ENCODE peak calls at places on chromosomes 4 and X, in seven cellular contexts. P is pancreas, S is brain microvascular endothelial cell, O is mammary epithelial cell, D is lower lobe of right lung, G is endodermal cell, T is stomach. I is an unnamed sample.

GRCh38 chr4:94453534-94453963 is 1.8 kb downstream of the PDLIM5 start:
- DNase-seq in P (no peak), S (no peak), O (no peak), D (no peak), G (no peak), T (no peak), I (no peak)

GRCh38 chr4:89152972-89153371 is 41.6 kb downstream of the TIGD2 start:
- DNase-seq in P (no peak), S (peak; percentile 51), O (no peak), D (no peak), G (peak; percentile 69), T (no peak), I (no peak)

GRCh38 chr4:1137850-1138249 is 24.5 kb upstream of the RNF212 start:
- DNase-seq in P (no peak), S (no peak), O (no peak), D (no peak), G (no peak), T (no peak), I (no peak)

GRCh38 chr4:164440196-164440595 is 313.7 kb upstream of the SMIM31 start:
- DNase-seq in P (no peak), S (peak; percentile 78), O (peak; percentile 88), D (no peak), G (no peak), T (no peak), I (no peak)

GRCh38 chrX:8034058-8034457 is 106.8 kb upstream of the PNPLA4 start:
- DNase-seq in P (no peak), S (no peak), O (no peak), D (no peak), G (peak; percentile 58), T (no peak), I (no peak)

GRCh38 chr4:106687026-106687425 is 318.4 kb upstream of the GIMD1 start:
- DNase-seq in P (no peak), S (peak; percentile 20), O (no peak), D (no peak), G (no peak), T (no peak), I (no peak)

GRCh38 chr4:14897217-14897616 is 105.1 kb upstream of the CPEB2 start:
- DNase-seq in P (no peak), S (peak; percentile 4), O (peak; percentile 79), D (no peak), G (no peak), T (no peak), I (no peak)

GRCh38 chrX:12721042-12721441 is 70.2 kb upstream of the PRPS2 start:
- DNase-seq in P (no peak), S (no peak), O (peak; percentile 8), D (no peak), G (peak; percentile 77), T (no peak), I (no peak)

GRCh38 chrX:115894087-115894486 is 276.5 kb upstream of the AGTR2 start:
- DNase-seq in P (peak; percentile 66), S (peak; percentile 13), O (peak; percentile 35), D (no peak), G (no peak), T (no peak), I (peak; percentile 31)

GRCh38 chr4:2948895-2949781 is 14.1 kb downstream of the NOP14 start:
- DNase-seq in P (no peak), S (no peak), O (no peak), D (no peak), G (peak; percentile 77), T (peak; percentile 62), I (no peak)

GRCh38 chrX:12570859-12571501 is 220.2 kb upstream of the PRPS2 start:
- DNase-seq in P (no peak), S (no peak), O (no peak), D (no peak), G (no peak), T (no peak), I (no peak)

GRCh38 chr4:7208509-7209451 is 16.4 kb downstream of the SORCS2 start:
- DNase-seq in P (no peak), S (no peak), O (no peak), D (no peak), G (no peak), T (no peak), I (no peak)

GRCh38 chrX:12702509-12703091 is 88.6 kb upstream of the PRPS2 start:
- DNase-seq in P (no peak), S (no peak), O (peak; percentile 62), D (no peak), G (peak; percentile 64), T (no peak), I (no peak)

GRCh38 chrX:11724122-11725017 is 33.7 kb upstream of the MSL3 start:
- DNase-seq in P (peak; percentile 15), S (peak; percentile 26), O (peak; percentile 14), D (no peak), G (no peak), T (no peak), I (no peak)

GRCh38 chr4:44186850-44187246 is 261.8 kb downstream of the KCTD8 start:
- DNase-seq in P (no peak), S (no peak), O (no peak), D (no peak), G (no peak), T (no peak), I (no peak)

GRCh38 chrX:136210243-136210642 is 41.0 kb downstream of the MAP7D3 start:
- DNase-seq in P (no peak), S (no peak), O (no peak), D (no peak), G (no peak), T (no peak), I (no peak)
- H3K27ac ChIP-seq in P (no peak overlapping the region), S (no peak overlapping the region), O (no peak overlapping the region), D (peak overlapping the region; percentile 11), G (no peak overlapping the region), T (peak overlapping the region; percentile 70), I (no peak overlapping the region)

GRCh38 chr4:173518419-173519102 is 11.5 kb downstream of the HAND2 start:
- DNase-seq in P (no peak), S (no peak), O (no peak), D (no peak), G (peak; percentile 74), T (no peak), I (no peak)

GRCh38 chr4:173515458-173515857 is 14.6 kb downstream of the HAND2 start:
- DNase-seq in P (no peak), S (no peak), O (no peak), D (no peak), G (peak; percentile 49), T (no peak), I (no peak)

GRCh38 chr4:173519130-173520101 is 10.6 kb downstream of the HAND2 start:
- DNase-seq in P (no peak), S (no peak), O (no peak), D (no peak), G (no peak), T (no peak), I (no peak)

GRCh38 chr4:173516621-173517612 is 13.1 kb downstream of the HAND2 start:
- DNase-seq in P (no peak), S (no peak), O (no peak), D (no peak), G (peak; percentile 75), T (no peak), I (no peak)

GRCh38 chr4:173517781-173518371 is 12.2 kb downstream of the HAND2 start:
- DNase-seq in P (no peak), S (no peak), O (no peak), D (no peak), G (peak; percentile 84), T (no peak), I (no peak)
- H3K27ac ChIP-seq in P (peak overlapping the region; percentile 19), S (no peak overlapping the region), O (no peak overlapping the region), D (no peak overlapping the region), G (no peak overlapping the region), T (peak overlapping the region; percentile 28), I (no peak overlapping the region)

GRCh38 chr4:142142403-142142802 is 506.0 kb downstream of the IL15 start:
- DNase-seq in P (no peak), S (no peak), O (no peak), D (no peak), G (no peak), T (no peak), I (no peak)

GRCh38 chr4:142144813-142145212 is 508.4 kb downstream of the IL15 start:
- DNase-seq in P (no peak), S (no peak), O (no peak), D (no peak), G (no peak), T (no peak), I (no peak)

DNA sequence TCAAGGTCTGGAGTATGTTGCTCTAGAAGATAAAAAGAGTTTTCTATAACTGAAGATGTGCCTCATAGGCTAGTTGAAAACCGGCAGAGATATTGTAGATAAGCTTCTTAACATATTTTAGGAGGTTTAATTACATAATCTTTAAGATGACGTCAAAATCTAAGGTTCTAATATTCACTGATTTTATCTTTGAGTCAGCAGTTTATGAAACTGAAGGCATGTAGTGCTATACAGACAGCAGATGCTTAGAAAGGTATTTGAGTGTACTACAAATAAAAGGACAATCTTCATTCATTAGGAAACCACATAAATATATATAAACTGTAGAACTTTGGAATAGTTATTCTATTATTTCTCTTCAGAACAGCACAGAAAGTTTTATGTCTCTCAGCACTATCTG is 504.8 kb downstream of the IL15 start:
- DNase-seq in P (no peak), S (no peak), O (no peak), D (no peak), G (no peak), T (no peak), I (no peak)
- H3K27ac ChIP-seq in P (no peak overlapping the region), S (no peak overlapping the region), O (no peak overlapping the region), D (no peak overlapping the region), G (no peak overlapping the region), T (no peak overlapping the region), I (no peak overlapping the region)

GRCh38 chr4:166143227-166143626 is 270.2 kb downstream of the TLL1 start:
- DNase-seq in P (no peak), S (peak; percentile 7), O (peak; percentile 83), D (no peak), G (no peak), T (no peak), I (no peak)
- H3K27ac ChIP-seq in P (no peak overlapping the region), S (no peak overlapping the region), O (no peak overlapping the region), D (no peak overlapping the region), G (no peak overlapping the region), T (no peak overlapping the region), I (no peak overlapping the region)

GRCh38 chrX:154021131-154021611 is 1.5 kb upstream of the IRAK1 start:
- DNase-seq in P (no peak), S (peak; percentile 39), O (no peak), D (no peak), G (peak; percentile 77), T (no peak), I (no peak)
- H3K27ac ChIP-seq in P (peak overlapping the region; percentile 86), S (peak overlapping the region; percentile 91), O (no peak overlapping the region), D (peak overlapping the region; percentile 24), G (no peak overlapping the region), T (peak overlapping the region; percentile 85), I (no peak overlapping the region)

DNA sequence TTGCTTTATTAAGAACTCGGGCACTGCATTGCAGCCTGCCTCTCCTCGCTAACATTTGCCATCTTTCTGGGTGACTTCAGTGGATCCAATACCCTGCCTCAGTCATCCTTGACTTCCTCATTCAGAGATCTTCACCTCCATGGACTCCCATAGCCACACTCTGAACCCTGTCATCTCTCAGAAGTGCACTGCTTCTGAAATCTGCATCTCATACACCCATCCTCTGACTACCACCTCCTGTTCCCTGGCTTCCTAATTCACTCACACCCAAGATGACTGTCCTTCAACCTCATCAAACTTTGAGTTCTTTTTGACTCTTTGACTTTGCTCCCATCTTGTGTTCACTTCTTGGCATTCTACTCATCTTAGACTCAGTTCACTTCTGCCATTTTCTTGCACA is 25.3 kb upstream of the CYBB start:
- DNase-seq in P (no peak), S (no peak), O (no peak), D (no peak), G (no peak), T (no peak), I (no peak)
- H3K27ac ChIP-seq in P (no peak overlapping the region), S (no peak overlapping the region), O (no peak overlapping the region), D (no peak overlapping the region), G (no peak overlapping the region), T (no peak overlapping the region), I (no peak overlapping the region)

GRCh38 chr4:54085284-54085683 is 14.7 kb upstream of the GSX2 start:
- DNase-seq in P (no peak), S (peak; percentile 94), O (peak; percentile 93), D (no peak), G (no peak), T (no peak), I (peak; percentile 62)
- H3K27ac ChIP-seq in P (no peak overlapping the region), S (no peak overlapping the region), O (peak overlapping the region; percentile 47), D (no peak overlapping the region), G (no peak overlapping the region), T (peak overlapping the region; percentile 18), I (no peak overlapping the region)

I was measured in substantia nigra.